ENCODE peak calls at places on chromosomes 7 and 10, in five cellular contexts. One of them, this sample, is unnamed.

GRCh38 chr10:121974535-121975294 is at the start of gene NSMCE4A:
- DNase-seq in HepG2: peak
- DNase-seq in A549: peak
- DNase-seq in K562: peak
- DNase-seq in GM12878: peak
- DNase-seq in this sample: peak

GRCh38 chr10:124447741-124448466 is 1.9 kb downstream of the NKX1-2 start:
- DNase-seq in A549: no peak
- DNase-seq in K562: no peak
- DNase-seq in HepG2: no peak
- DNase-seq in GM12878: no peak
- DNase-seq in this sample: no peak

GRCh38 chr7:7188742-7189141 is 6.4 kb downstream of the C1GALT1 start:
- DNase-seq in GM12878: no peak
- DNase-seq in A549: no peak
- DNase-seq in K562: no peak
- DNase-seq in HepG2: no peak
- DNase-seq in this sample: no peak

GRCh38 chr10:101029520-101030309 is 1.2 kb downstream of the PDZD7 start:
- DNase-seq in HepG2: no peak
- DNase-seq in K562: peak
- DNase-seq in GM12878: no peak
- DNase-seq in A549: peak
- DNase-seq in this sample: no peak

GRCh38 chr10:6279540-6280267 is 77.0 kb downstream of the PFKFB3 start:
- DNase-seq in GM12878: no peak
- DNase-seq in A549: peak
- DNase-seq in K562: no peak
- DNase-seq in HepG2: peak
- DNase-seq in this sample: no peak

GRCh38 chr10:119441151-119441821 is 101.2 kb downstream of the RGS10 start:
- DNase-seq in GM12878: no peak
- DNase-seq in A549: no peak
- DNase-seq in K562: no peak
- DNase-seq in HepG2: no peak
- DNase-seq in this sample: no peak

GRCh38 chr7:76515999-76516443 is 5.7 kb downstream of the UPK3B start:
- DNase-seq in GM12878: no peak
- DNase-seq in HepG2: peak
- DNase-seq in K562: peak
- DNase-seq in A549: no peak
- DNase-seq in this sample: peak

GRCh38 chr10:47175181-47176080 is 124.6 kb upstream of the GDF10 start:
- DNase-seq in K562: no peak
- DNase-seq in GM12878: no peak
- DNase-seq in A549: no peak
- DNase-seq in HepG2: no peak
- DNase-seq in this sample: no peak

GRCh38 chr10:80814147-80814652 is 276.5 kb downstream of the SH2D4B start:
- DNase-seq in GM12878: no peak
- DNase-seq in A549: no peak
- DNase-seq in K562: no peak
- DNase-seq in HepG2: no peak
- DNase-seq in this sample: no peak

GRCh38 chr7:88432321-88432720 is 125.6 kb upstream of the STEAP4 start:
- DNase-seq in A549: no peak
- DNase-seq in K562: no peak
- DNase-seq in HepG2: no peak
- DNase-seq in GM12878: no peak
- DNase-seq in this sample: no peak

GRCh38 chr7:139855498-139856270 is 26.6 kb downstream of the TBXAS1 start:
- DNase-seq in HepG2: no peak
- DNase-seq in GM12878: peak
- DNase-seq in K562: peak
- DNase-seq in A549: no peak
- DNase-seq in this sample: peak

GRCh38 chr10:20492447-20492846 is 404.7 kb downstream of the NEBL start:
- DNase-seq in K562: no peak
- DNase-seq in A549: peak
- DNase-seq in GM12878: no peak
- DNase-seq in HepG2: no peak
- DNase-seq in this sample: peak

GRCh38 chr7:107167483-107168232 is 1.1 kb upstream of the HBP1 start:
- DNase-seq in GM12878: no peak
- DNase-seq in K562: peak
- DNase-seq in A549: peak
- DNase-seq in HepG2: peak
- DNase-seq in this sample: peak

GRCh38 chr7:28224675-28225074 is 44.1 kb upstream of the JAZF1 start:
- DNase-seq in A549: no peak
- DNase-seq in GM12878: no peak
- DNase-seq in HepG2: no peak
- DNase-seq in K562: no peak
- DNase-seq in this sample: no peak

GRCh38 chr10:15433850-15434537 is 62.9 kb upstream of the FAM171A1 start:
- DNase-seq in GM12878: no peak
- DNase-seq in A549: peak
- DNase-seq in HepG2: peak
- DNase-seq in K562: peak
- DNase-seq in this sample: peak
- TF ChIP-seq MYC in GM12878: no peak
- TF ChIP-seq MYC in A549: no peak
- TF ChIP-seq MYC in HepG2: no peak
- TF ChIP-seq MYC in K562: no peak
- TF ChIP-seq MYC in this sample: no peak

GRCh38 chr10:132395704-132396494 is 1.1 kb upstream of the PWWP2B start:
- DNase-seq in K562: peak
- DNase-seq in GM12878: no peak
- DNase-seq in HepG2: peak
- DNase-seq in A549: peak
- DNase-seq in this sample: no peak
- TF ChIP-seq MYC in K562: no peak
- TF ChIP-seq MYC in GM12878: no peak
- TF ChIP-seq MYC in HepG2: peak
- TF ChIP-seq MYC in A549: no peak
- TF ChIP-seq MYC in this sample: no peak

GRCh38 chr10:70374775-70375614 is 7.4 kb downstream of the LRRC20 start:
- DNase-seq in A549: no peak
- DNase-seq in HepG2: no peak
- DNase-seq in K562: no peak
- DNase-seq in GM12878: no peak
- DNase-seq in this sample: no peak

GRCh38 chr10:70379581-70380176 is 2.7 kb downstream of the LRRC20 start:
- DNase-seq in A549: peak
- DNase-seq in HepG2: no peak
- DNase-seq in GM12878: no peak
- DNase-seq in K562: peak
- DNase-seq in this sample: peak

GRCh38 chr10:70376436-70377378 is 5.7 kb downstream of the LRRC20 start:
- DNase-seq in GM12878: no peak
- DNase-seq in K562: no peak
- DNase-seq in A549: no peak
- DNase-seq in HepG2: no peak
- DNase-seq in this sample: no peak

GRCh38 chr10:70380350-70381135 is 1.9 kb downstream of the LRRC20 start:
- DNase-seq in A549: no peak
- DNase-seq in GM12878: no peak
- DNase-seq in HepG2: no peak
- DNase-seq in K562: no peak
- DNase-seq in this sample: no peak

DNA sequence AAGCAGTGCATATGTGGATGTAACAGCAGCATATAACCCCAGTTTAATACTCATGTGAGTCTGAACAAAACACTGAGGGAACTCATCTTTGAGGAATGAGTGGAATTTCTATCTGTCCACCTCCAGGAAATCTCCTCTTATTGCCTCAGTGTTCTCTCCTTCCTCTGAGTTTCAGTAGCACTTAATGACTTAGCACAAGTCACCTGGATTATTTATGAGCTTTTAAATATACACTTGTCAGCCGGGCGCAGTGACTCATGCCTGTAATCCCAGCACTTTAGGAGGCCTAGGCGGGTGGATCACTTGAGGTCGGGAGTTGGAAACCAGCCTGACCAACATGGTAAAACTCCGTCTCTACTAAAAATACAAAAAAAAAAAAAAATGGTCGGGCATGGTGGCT is 4.3 kb downstream of the LRRC20 start:
- DNase-seq in K562: no peak
- DNase-seq in GM12878: no peak
- DNase-seq in A549: peak
- DNase-seq in HepG2: no peak
- DNase-seq in this sample: no peak
- TF ChIP-seq MYC in K562: no peak
- TF ChIP-seq MYC in GM12878: no peak
- TF ChIP-seq MYC in A549: no peak
- TF ChIP-seq MYC in HepG2: no peak
- TF ChIP-seq MYC in this sample: no peak

DNA sequence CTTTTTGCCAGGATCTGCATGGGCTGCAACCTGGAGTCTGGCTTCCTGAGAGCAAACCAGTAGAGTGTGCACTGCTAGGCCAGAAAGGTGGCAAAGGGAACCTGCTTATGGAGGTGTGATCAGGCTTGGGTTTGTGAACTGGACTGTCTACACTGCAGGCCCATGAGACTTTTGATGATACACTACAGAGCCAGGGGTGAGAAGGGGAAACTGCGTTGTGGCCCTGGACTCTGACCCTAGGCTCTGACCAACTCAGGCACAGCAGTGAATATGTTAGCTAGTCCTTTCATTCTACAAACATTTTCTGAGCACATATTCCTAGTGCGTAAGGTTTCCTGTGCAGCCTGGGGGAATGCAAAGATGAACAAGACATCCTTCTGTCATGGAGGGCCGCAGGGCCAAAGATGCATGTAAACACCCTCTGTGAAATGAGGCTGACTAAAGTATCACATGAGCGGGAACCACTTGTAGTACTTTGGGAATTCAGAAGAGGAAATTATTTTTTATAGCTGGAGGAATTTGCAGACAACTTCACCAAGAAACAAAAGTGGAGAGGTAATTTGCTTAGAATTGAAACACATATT is 63.8 kb upstream of the HPS1 start:
- DNase-seq in K562: no peak
- DNase-seq in GM12878: no peak
- DNase-seq in A549: no peak
- DNase-seq in HepG2: peak
- DNase-seq in this sample: no peak
- TF ChIP-seq MYC in K562: no peak
- TF ChIP-seq MYC in GM12878: no peak
- TF ChIP-seq MYC in A549: no peak
- TF ChIP-seq MYC in HepG2: no peak
- TF ChIP-seq MYC in this sample: no peak

DNA sequence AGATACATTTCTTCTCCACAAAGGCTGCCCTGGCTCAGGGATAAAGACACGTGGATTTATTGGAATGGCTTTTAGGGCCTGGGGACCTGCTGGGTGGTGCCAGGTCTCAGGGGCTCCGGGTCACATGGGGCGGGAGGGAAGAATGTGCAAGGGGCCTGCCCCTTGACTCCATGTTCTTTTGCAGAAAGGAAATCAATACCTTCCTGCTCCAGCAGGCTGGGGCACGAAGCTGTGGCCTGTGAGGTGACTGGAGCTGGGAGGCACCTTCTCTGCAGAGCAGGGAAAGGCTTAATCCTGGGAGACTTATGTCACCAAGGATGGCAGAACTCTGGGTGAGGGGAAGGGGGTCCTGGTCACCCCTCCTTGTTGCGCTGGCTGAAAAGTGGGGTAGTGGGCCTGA is 42.3 kb upstream of the GNA12 start:
- DNase-seq in A549: no peak
- DNase-seq in K562: no peak
- DNase-seq in HepG2: no peak
- DNase-seq in GM12878: no peak
- DNase-seq in this sample: no peak
- TF ChIP-seq MYC in A549: no peak
- TF ChIP-seq MYC in K562: no peak
- TF ChIP-seq MYC in HepG2: no peak
- TF ChIP-seq MYC in GM12878: no peak
- TF ChIP-seq MYC in this sample: no peak